ENCODE peak calls at places on chromosome 15, in eight cellular contexts. T is lower leg skin, L is tibial nerve, X is A673, Z is retinal pigment epithelial cell, B is K562, R is upper lobe of right lung, M is Peyer's patch. A is an unnamed sample.

GRCh38 chr15:97082835-97083234 is 752.3 kb downstream of the NR2F2 start:
- DNase-seq in T (no peak), L (no peak), X (no peak), Z (no peak), B (no peak), R (no peak), M (no peak), A (no peak)

GRCh38 chr15:84570164-84570692 is 30.6 kb upstream of the ZSCAN2 start:
- DNase-seq in T (peak; percentile 57), L (peak; percentile 38), X (peak; percentile 22), Z (no peak), B (peak; percentile 65), R (peak; percentile 83), M (peak; percentile 71), A (peak; percentile 33)

GRCh38 chr15:98154863-98155262 is 194.4 kb downstream of the ARRDC4 start:
- DNase-seq in T (no peak), L (no peak), X (peak; percentile 20), Z (peak; percentile 79), B (no peak), R (no peak), M (no peak), A (no peak)

GRCh38 chr15:79431636-79432344 is at the start of gene MINAR1:
- DNase-seq in T (no peak), L (no peak), X (peak; percentile 46), Z (peak; percentile 15), B (no peak), R (no peak), M (no peak), A (no peak)

GRCh38 chr15:29090617-29091466 is 178.8 kb downstream of the NSMCE3 start:
- DNase-seq in T (no peak), L (no peak), X (peak; percentile 55), Z (no peak), B (peak; percentile 78), R (no peak), M (peak; percentile 48), A (no peak)

GRCh38 chr15:96052154-96052553 is 278.3 kb upstream of the NR2F2 start:
- DNase-seq in T (no peak), L (no peak), X (no peak), Z (no peak), B (no peak), R (no peak), M (no peak), A (no peak)

GRCh38 chr15:47570451-47570850 is 146.9 kb upstream of the SEMA6D start:
- DNase-seq in T (no peak), L (no peak), X (no peak), Z (no peak), B (no peak), R (no peak), M (no peak), A (no peak)

GRCh38 chr15:95973566-95974256 is 356.8 kb upstream of the NR2F2 start:
- DNase-seq in T (no peak), L (no peak), X (no peak), Z (no peak), B (no peak), R (no peak), M (no peak), A (no peak)

GRCh38 chr15:39583586-39584265 is 2.8 kb downstream of the THBS1 start:
- DNase-seq in T (no peak), L (no peak), X (peak; percentile 45), Z (no peak), B (peak; percentile 38), R (no peak), M (peak; percentile 58), A (no peak)
- TF ChIP-seq CTCF in T (no peak), L (no peak), X (peak; percentile 54), Z (peak; percentile 56), B (peak; percentile 35), R (peak; percentile 29), M (no peak), A (no peak)

DNA sequence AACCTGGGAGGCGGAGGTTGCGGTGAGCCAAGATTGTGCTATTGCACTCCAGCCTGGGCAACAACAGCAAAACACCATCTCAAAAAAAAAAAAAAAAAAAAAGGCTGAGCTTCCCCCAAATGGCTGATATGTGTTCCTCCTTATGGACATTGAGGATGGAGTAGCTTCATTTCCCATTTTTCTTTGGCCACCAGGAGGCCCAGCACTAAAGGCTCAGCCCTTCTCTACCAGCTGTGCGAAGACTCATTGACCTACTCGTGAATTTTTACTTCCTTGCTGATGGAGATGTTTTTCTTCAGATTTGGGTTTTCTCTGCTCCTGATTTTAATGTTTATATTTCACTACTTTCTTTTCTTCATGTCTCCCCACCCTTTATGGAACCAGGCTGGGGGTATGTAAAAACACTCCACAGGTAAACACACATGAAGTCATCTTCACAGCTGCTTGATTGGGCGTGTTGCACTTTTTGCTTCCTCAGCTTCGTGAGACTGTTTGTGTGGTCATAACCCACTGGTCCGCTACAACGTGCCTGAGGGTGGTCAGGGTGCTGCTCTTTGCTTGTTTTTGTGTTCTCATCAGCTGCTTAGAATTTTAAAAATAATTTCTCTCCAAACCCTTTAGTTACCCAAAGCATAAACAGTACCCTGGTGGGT is 13.5 kb downstream of the SEMA4B start:
- DNase-seq in T (no peak), L (no peak), X (no peak), Z (no peak), B (no peak), R (no peak), M (no peak), A (no peak)
- TF ChIP-seq CTCF in T (no peak), L (no peak), X (peak; percentile 35), Z (peak; percentile 40), B (no peak), R (peak; percentile 19), M (no peak), A (no peak)

GRCh38 chr15:59594991-59595390 is 16.6 kb upstream of the GCNT3 start:
- DNase-seq in T (no peak), L (no peak), X (no peak), Z (no peak), B (no peak), R (no peak), M (no peak), A (no peak)

GRCh38 chr15:59591372-59591771 is 20.2 kb upstream of the GCNT3 start:
- DNase-seq in T (no peak), L (no peak), X (no peak), Z (no peak), B (no peak), R (no peak), M (no peak), A (no peak)

GRCh38 chr15:59596640-59597039 is 14.9 kb upstream of the GCNT3 start:
- DNase-seq in T (no peak), L (no peak), X (no peak), Z (no peak), B (no peak), R (no peak), M (no peak), A (no peak)

GRCh38 chr15:59595434-59595915 is 16.1 kb upstream of the GCNT3 start:
- DNase-seq in T (no peak), L (no peak), X (no peak), Z (no peak), B (no peak), R (no peak), M (peak; percentile 62), A (no peak)

GRCh38 chr15:59594493-59594942 is 17.1 kb upstream of the GCNT3 start:
- DNase-seq in T (no peak), L (no peak), X (no peak), Z (peak; percentile 19), B (no peak), R (no peak), M (no peak), A (no peak)
- TF ChIP-seq CTCF in T (no peak), L (no peak), X (no peak), Z (no peak), B (no peak), R (no peak), M (no peak), A (no peak)

GRCh38 chr15:40282144-40282869 is 557 bp downstream of the ANKRD63 start:
- DNase-seq in T (no peak), L (no peak), X (peak; percentile 52), Z (no peak), B (peak; percentile 80), R (peak; percentile 77), M (peak; percentile 78), A (no peak)
- TF ChIP-seq CTCF in T (no peak), L (peak; percentile 37), X (peak; percentile 57), Z (peak; percentile 44), B (peak; percentile 53), R (peak; percentile 50), M (peak; percentile 37), A (no peak)

DNA sequence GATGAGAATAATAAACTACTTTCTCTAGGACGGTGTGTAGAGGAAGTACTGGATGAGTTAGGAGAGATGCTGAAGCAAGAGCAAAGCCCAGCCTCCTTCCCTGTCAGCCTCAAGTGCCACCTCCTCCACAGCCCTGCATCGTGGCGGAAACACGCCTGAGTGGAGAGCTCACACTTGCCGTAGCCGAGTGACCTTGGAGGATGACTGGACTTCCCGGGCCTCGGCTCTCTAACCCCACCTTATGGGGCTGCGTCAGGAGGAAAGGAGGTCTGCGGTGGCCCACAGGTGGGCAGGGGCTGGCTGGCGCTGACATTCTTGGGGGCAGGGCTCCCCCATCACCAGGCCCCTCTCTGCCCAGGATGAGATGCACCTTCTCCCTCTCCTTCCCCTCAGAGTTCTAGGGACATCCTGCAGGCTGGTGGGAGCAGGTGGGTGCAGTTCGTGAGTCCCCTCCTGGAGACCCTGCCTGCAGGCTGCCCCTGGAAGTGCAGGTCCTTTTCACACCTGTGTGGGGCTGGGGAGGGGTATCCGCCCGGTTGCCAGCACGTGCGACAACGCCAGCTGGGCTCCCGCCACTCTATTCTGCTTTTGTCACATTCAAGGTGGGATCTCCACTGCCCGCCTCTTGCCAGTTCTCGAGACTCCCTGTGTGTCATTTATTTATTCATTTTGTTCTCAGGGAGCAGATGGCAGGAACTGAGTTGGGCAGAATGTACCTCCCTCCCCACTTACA is 175.2 kb downstream of the MEGF11 start:
- DNase-seq in T (no peak), L (no peak), X (no peak), Z (no peak), B (no peak), R (no peak), M (no peak), A (no peak)
- TF ChIP-seq CTCF in T (no peak), L (no peak), X (no peak), Z (no peak), B (no peak), R (no peak), M (no peak), A (no peak)